ENCODE peak calls at places on chromosomes 12 and 14, in six cellular contexts. X, J, Y, L, M and S are unnamed samples.

GRCh38 chr12:12954361-12954760 is 2.4 kb upstream of the GPRC5D start:
- DNase-seq in J (no peak), L (no peak), Y (no peak), M (no peak), X (no peak), S (no peak)

GRCh38 chr12:15522574-15523187 is 200.4 kb downstream of the PTPRO start:
- DNase-seq in Y (peak), J (no peak), L (no peak), M (no peak), X (no peak), S (peak)

GRCh38 chr14:99879401-99880295 is 86.4 kb downstream of the EML1 start:
- DNase-seq in L (no peak), M (no peak), X (no peak), J (no peak), Y (no peak), S (no peak)

GRCh38 chr12:132346496-132347470 is 17.4 kb upstream of the GALNT9 start:
- DNase-seq in Y (no peak), M (no peak), X (no peak), L (no peak), J (no peak), S (no peak)

GRCh38 chr14:64566651-64567122 is 16.9 kb downstream of the PPP1R36 start:
- DNase-seq in M (no peak), L (no peak), Y (no peak), J (no peak), X (no peak), S (peak)

GRCh38 chr14:51963164-51963733 is 26.1 kb upstream of the RTRAF start:
- DNase-seq in X (no peak), Y (no peak), L (no peak), M (no peak), J (no peak), S (no peak)

GRCh38 chr12:117033382-117034045 is 65.7 kb downstream of the TESC start:
- DNase-seq in J (no peak), L (no peak), X (no peak), Y (no peak), M (no peak), S (no peak)

GRCh38 chr14:48563465-48563864 is 888.1 kb upstream of the MDGA2 start:
- DNase-seq in X (no peak), L (no peak), J (no peak), M (no peak), Y (no peak), S (no peak)

GRCh38 chr12:45587877-45588530 is 141.5 kb upstream of the ARID2 start:
- DNase-seq in X (no peak), J (no peak), M (no peak), Y (no peak), L (no peak), S (no peak)

GRCh38 chr14:50520947-50521815 is 11.2 kb downstream of the MAP4K5 start:
- DNase-seq in L (no peak), J (no peak), X (peak), Y (no peak), M (no peak), S (no peak)

GRCh38 chr12:57181561-57182155 is 34.2 kb upstream of the LRP1-AS start:
- DNase-seq in Y (no peak), L (no peak), X (no peak), M (no peak), J (no peak), S (no peak)

GRCh38 chr14:74980746-74981661 is 21.7 kb upstream of the EIF2B2 start:
- DNase-seq in M (no peak), J (peak), Y (peak), L (no peak), X (no peak), S (peak)

GRCh38 chr12:51934080-51934479 is 17.4 kb upstream of the ACVR1B start:
- DNase-seq in Y (no peak), X (no peak), J (no peak), M (no peak), L (no peak), S (no peak)

GRCh38 chr12:47234576-47235141 is 154.9 kb upstream of the AMIGO2 start:
- DNase-seq in Y (no peak), X (no peak), M (no peak), J (no peak), L (no peak), S (peak)

GRCh38 chr12:55955344-55955743 is 10.5 kb downstream of the PMEL start:
- DNase-seq in Y (no peak), X (no peak), M (no peak), J (no peak), L (no peak), S (no peak)

GRCh38 chr14:56081139-56081538 is 37.1 kb upstream of the PELI2 start:
- DNase-seq in M (no peak), L (no peak), X (no peak), Y (no peak), J (no peak), S (no peak)

GRCh38 chr14:20682435-20683124 is 1.8 kb upstream of the RNASE4 start:
- DNase-seq in J (peak), L (peak), M (peak), X (peak), Y (peak), S (peak)

GRCh38 chr14:36301159-36301558 is 19.3 kb downstream of the MBIP start:
- DNase-seq in L (no peak), Y (no peak), M (no peak), X (no peak), J (no peak), S (no peak)

GRCh38 chr14:95519699-95520098 is 3.2 kb upstream of the SYNE3 start:
- DNase-seq in X (peak), M (peak), J (no peak), L (no peak), Y (no peak), S (no peak)

GRCh38 chr12:67508830-67509229 is 139.7 kb upstream of the DYRK2 start:
- DNase-seq in Y (no peak), X (no peak), L (no peak), J (no peak), M (no peak), S (no peak)

GRCh38 chr14:21656980-21657379 is 3.3 kb downstream of the OR4E2 start:
- DNase-seq in J (no peak), X (no peak), Y (no peak), L (no peak), M (no peak), S (no peak)

GRCh38 chr14:102903248-102903888 is 19.1 kb upstream of the AMN start:
- DNase-seq in L (no peak), X (no peak), J (no peak), M (no peak), Y (no peak), S (no peak)